ENCODE peak calls at places on chromosomes 4 and X, in four cellular contexts. M, D, B and T are unnamed samples.

GRCh38 chr4:145904413-145905177 is 34.0 kb downstream of the ZNF827 start:
- ATAC-seq in B (no peak), M (no peak), D (no peak), T (peak; percentile 94)

GRCh38 chr4:158484173-158484885 is 37.4 kb upstream of the RXFP1 start:
- ATAC-seq in B (no peak), M (no peak), D (no peak), T (no peak)

GRCh38 chrX:2664497-2664896 is 26.6 kb upstream of the CD99 start:
- ATAC-seq in D (no peak), M (no peak), B (no peak), T (no peak)

GRCh38 chrX:3803305-3803704 is 89.9 kb upstream of the PRKX start:
- ATAC-seq in B (no peak), D (no peak), M (no peak), T (no peak)

GRCh38 chr4:83307920-83308319 is 23.3 kb upstream of the COQ2 start:
- ATAC-seq in D (no peak), B (no peak), M (no peak), T (peak; percentile 81)

GRCh38 chr4:40448875-40449274 is 113.7 kb downstream of the CHRNA9 start:
- ATAC-seq in D (no peak), B (no peak), M (no peak), T (no peak)

GRCh38 chr4:186765138-186765537 is 41.5 kb upstream of the FAT1 start:
- ATAC-seq in M (no peak), D (no peak), B (no peak), T (peak; percentile 80)

GRCh38 chrX:151921866-151922265 is 9.2 kb downstream of the MAGEA4 start:
- ATAC-seq in M (no peak), B (no peak), D (no peak), T (no peak)

GRCh38 chr4:1685604-1686150 is 1.6 kb upstream of the FAM53A start:
- ATAC-seq in B (no peak), M (no peak), D (no peak), T (no peak)

GRCh38 chrX:133587818-133588217 is 172.5 kb upstream of the GPC4 start:
- ATAC-seq in B (no peak), M (no peak), D (no peak), T (no peak)

GRCh38 chr4:35300996-35301774 is 943.1 kb downstream of the ARAP2 start:
- ATAC-seq in M (no peak), D (no peak), B (no peak), T (no peak)